ENCODE peak calls at places on chromosome 4, in seven cellular contexts. C is H1, V is K562, Y is SK-N-SH, L is HCT116, E is GM12878, U is HepG2. X is an unnamed sample.

GRCh38 chr4:185221491-185221890 is 12.1 kb downstream of the SNX25 start:
- DNase-seq in C (no peak), V (no peak), Y (no peak), L (no peak), E (no peak), U (no peak), X (no peak)

GRCh38 chr4:127624176-127624575 is 8.6 kb upstream of the INTU start:
- DNase-seq in C (no peak), V (no peak), Y (no peak), L (no peak), E (no peak), U (no peak), X (no peak)

GRCh38 chr4:76974150-76974549 is 24.6 kb downstream of the SEPTIN11 start:
- DNase-seq in C (no peak), V (no peak), Y (no peak), L (no peak), E (no peak), U (no peak), X (no peak)

GRCh38 chr4:56764775-56765174 is 56.7 kb downstream of the SPINK2 start:
- DNase-seq in C (no peak), V (no peak), Y (peak; percentile 37), L (no peak), E (no peak), U (no peak), X (no peak)

GRCh38 chr4:155143512-155143911 is 64.9 kb upstream of the NPY2R start:
- DNase-seq in C (no peak), V (no peak), Y (no peak), L (no peak), E (no peak), U (no peak), X (no peak)

GRCh38 chr4:40199999-40200880 is 3.4 kb downstream of the RHOH start:
- DNase-seq in C (no peak), V (no peak), Y (no peak), L (no peak), E (peak; percentile 93), U (no peak), X (no peak)

GRCh38 chr4:169341490-169341889 is 70.7 kb upstream of the SH3RF1 start:
- DNase-seq in C (no peak), V (no peak), Y (no peak), L (no peak), E (peak; percentile 62), U (no peak), X (no peak)

GRCh38 chr4:17111959-17112659 is 213.7 kb upstream of the LDB2 start:
- DNase-seq in C (peak; percentile 19), V (peak; percentile 34), Y (peak; percentile 20), L (no peak), E (no peak), U (peak; percentile 6), X (peak; percentile 2)

GRCh38 chr4:182916483-182917181 is 554 bp downstream of the DCTD start:
- DNase-seq in C (no peak), V (no peak), Y (no peak), L (no peak), E (no peak), U (no peak), X (peak; percentile 54)

GRCh38 chr4:120633810-120634209 is 288.7 kb downstream of the PRDM5 start:
- DNase-seq in C (no peak), V (no peak), Y (no peak), L (no peak), E (no peak), U (no peak), X (no peak)

GRCh38 chr4:66949424-66949823 is 595.9 kb downstream of the CENPC start:
- DNase-seq in C (no peak), V (no peak), Y (no peak), L (no peak), E (no peak), U (no peak), X (no peak)

GRCh38 chr4:190020790-190021717 is 6.0 kb downstream of the FRG2 start:
- DNase-seq in C (no peak), V (peak; percentile 50), Y (peak; percentile 82), L (no peak), E (no peak), U (peak; percentile 24), X (peak; percentile 94)
- TF ChIP-seq JUND in C (no peak), V (no peak), Y (no peak), L (no peak), E (no peak), U (no peak), X (no peak)

GRCh38 chr4:107304699-107305286 is 268.7 kb upstream of the DKK2 start:
- DNase-seq in C (no peak), V (no peak), Y (peak; percentile 7), L (no peak), E (no peak), U (no peak), X (no peak)

DNA sequence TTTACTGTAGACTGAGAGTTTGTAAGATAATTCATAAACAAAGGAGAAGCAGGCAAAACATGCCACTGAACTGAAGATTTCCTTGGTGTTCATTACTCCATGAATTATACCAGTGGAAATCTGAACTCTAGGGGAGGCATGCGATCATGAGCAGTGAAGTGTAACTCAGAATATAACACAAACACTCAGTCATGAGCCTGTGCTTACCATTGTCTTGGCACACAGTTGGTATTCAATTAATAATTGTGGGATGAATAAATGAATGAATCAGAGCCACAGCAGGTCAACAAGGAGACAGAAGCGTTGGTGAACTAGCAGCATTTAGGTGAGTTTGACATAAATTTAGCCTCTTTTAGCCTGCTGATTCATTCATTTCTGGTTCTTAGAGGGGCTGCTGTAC is 263.5 kb upstream of the DKK2 start:
- DNase-seq in C (no peak), V (no peak), Y (no peak), L (no peak), E (no peak), U (no peak), X (no peak)
- TF ChIP-seq JUND in C (no peak), V (no peak), Y (no peak), L (no peak), E (no peak), U (no peak), X (no peak)

DNA sequence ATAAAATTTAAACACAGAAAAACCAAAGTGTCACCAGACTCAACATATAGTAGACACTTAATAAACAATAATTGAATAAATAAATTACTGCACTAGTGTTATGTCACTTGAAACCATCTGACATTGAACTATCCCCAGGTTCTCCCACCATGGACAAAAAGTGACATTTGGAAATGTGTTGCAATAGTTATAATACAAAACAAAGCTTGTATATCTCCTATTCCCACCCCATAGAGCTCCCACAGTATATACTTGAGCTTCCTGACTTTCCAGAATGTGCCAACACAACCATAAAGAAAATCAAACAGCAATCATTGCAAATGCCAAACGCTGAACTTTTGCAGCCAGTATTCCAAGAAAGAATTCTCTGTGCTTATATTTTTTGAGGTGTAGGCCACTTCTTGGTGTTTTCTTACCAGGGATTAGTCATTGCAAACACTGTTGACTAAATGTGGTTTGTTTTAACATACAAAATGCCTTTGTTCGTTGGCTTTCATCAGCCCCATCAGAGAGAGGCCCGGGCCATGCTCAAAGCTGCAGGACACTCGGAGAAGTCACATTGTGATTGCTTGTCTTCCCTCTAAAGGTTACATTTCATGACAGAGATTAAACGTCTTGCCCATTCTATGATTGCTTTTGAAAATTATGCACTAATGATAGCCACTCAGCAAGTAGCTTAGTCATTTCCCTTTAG is 33.8 kb downstream of the PPARGC1A start:
- DNase-seq in C (no peak), V (no peak), Y (no peak), L (no peak), E (no peak), U (peak; percentile 72), X (no peak)
- TF ChIP-seq JUND in C (no peak), V (no peak), Y (no peak), L (no peak), E (no peak), U (no peak), X (no peak)

GRCh38 chr4:94410678-94411206 is 41.0 kb upstream of the PDLIM5 start:
- DNase-seq in C (no peak), V (no peak), Y (no peak), L (no peak), E (no peak), U (peak; percentile 76), X (peak; percentile 12)
- TF ChIP-seq JUND in C (no peak), V (no peak), Y (no peak), L (no peak), E (no peak), U (no peak), X (no peak)

GRCh38 chr4:171235516-171235915 is 577.7 kb upstream of the GALNTL6 start:
- DNase-seq in C (no peak), V (no peak), Y (no peak), L (no peak), E (no peak), U (no peak), X (no peak)
- TF ChIP-seq JUND in C (no peak), V (no peak), Y (no peak), L (no peak), E (no peak), U (no peak), X (no peak)

GRCh38 chr4:139461022-139461421 is 7.1 kb downstream of the RAB33B start:
- DNase-seq in C (no peak), V (peak; percentile 39), Y (peak; percentile 24), L (no peak), E (no peak), U (no peak), X (no peak)

GRCh38 chr4:139458999-139459398 is 5.1 kb downstream of the RAB33B start:
- DNase-seq in C (no peak), V (no peak), Y (no peak), L (no peak), E (no peak), U (peak; percentile 48), X (no peak)

GRCh38 chr4:139458543-139458942 is 4.6 kb downstream of the RAB33B start:
- DNase-seq in C (no peak), V (no peak), Y (no peak), L (no peak), E (no peak), U (no peak), X (no peak)

GRCh38 chr4:139457318-139457717 is 3.4 kb downstream of the RAB33B start:
- DNase-seq in C (no peak), V (no peak), Y (no peak), L (no peak), E (no peak), U (no peak), X (no peak)

GRCh38 chr4:139460565-139460964 is 6.6 kb downstream of the RAB33B start:
- DNase-seq in C (no peak), V (no peak), Y (no peak), L (no peak), E (no peak), U (no peak), X (no peak)
- TF ChIP-seq JUND in C (no peak), V (no peak), Y (no peak), L (no peak), E (no peak), U (no peak), X (no peak)

GRCh38 chr4:7469023-7469422 is 34.3 kb upstream of the PSAPL1 start:
- DNase-seq in C (no peak), V (no peak), Y (no peak), L (no peak), E (no peak), U (no peak), X (no peak)

GRCh38 chr4:7463584-7464258 is 29.0 kb upstream of the PSAPL1 start:
- DNase-seq in C (no peak), V (no peak), Y (no peak), L (no peak), E (no peak), U (no peak), X (no peak)

GRCh38 chr4:7466215-7466614 is 31.5 kb upstream of the PSAPL1 start:
- DNase-seq in C (no peak), V (peak; percentile 16), Y (no peak), L (no peak), E (no peak), U (no peak), X (no peak)

GRCh38 chr4:7464259-7464655 is 29.5 kb upstream of the PSAPL1 start:
- DNase-seq in C (no peak), V (no peak), Y (no peak), L (no peak), E (no peak), U (no peak), X (no peak)

GRCh38 chr4:7466904-7467303 is 32.2 kb upstream of the PSAPL1 start:
- DNase-seq in C (no peak), V (no peak), Y (no peak), L (no peak), E (no peak), U (no peak), X (no peak)
- TF ChIP-seq JUND in C (no peak), V (no peak), Y (no peak), L (no peak), E (no peak), U (no peak), X (no peak)

X was measured in T47D.